ENCODE peak calls at places on chromosomes 5 and 9, in ten cellular contexts. D is hippocampal formation; K is omental fat pad; I is foreskin fibroblast; S is astrocyte of the spinal cord; U is fibroblast of lung; T is posterior cingulate gyrus; R is neural crest cell; J is NAMALWA; C is stimulated activated CD4-positive, alpha-beta T cell treated with anti-CD3 and anti-CD28 coated beads, Interleukin-12 subunit alpha, Interleukin-12 subunit beta, amount 100 ng/mL, for 4 hours. N is an unnamed sample.

GRCh38 chr5:57037355-57037754 is 85.4 kb upstream of the MIER3 start:
- DNase-seq in D (peak), K (no peak), I (no peak), S (no peak), U (no peak), T (no peak), R (no peak), J (peak), C (no peak), N (no peak)

GRCh38 chr5:169906745-169907649 is 73.3 kb downstream of the INSYN2B start:
- DNase-seq in D (no peak), K (no peak), I (peak), S (no peak), U (peak), T (no peak), R (no peak), J (no peak), C (no peak), N (no peak)

GRCh38 chr5:74212336-74212735 is 428.2 kb downstream of the ENC1 start:
- DNase-seq in D (no peak), K (no peak), I (peak), S (no peak), U (peak), T (no peak), R (no peak), J (peak), C (no peak), N (no peak)

GRCh38 chr5:55934117-55934613 is 60.6 kb downstream of the IL6ST start:
- DNase-seq in D (no peak), K (no peak), I (peak), S (no peak), U (peak), T (no peak), R (no peak), J (no peak), C (no peak), N (no peak)

GRCh38 chr5:122845253-122846050 is at the start of gene SNX24:
- DNase-seq in D (peak), K (peak), I (peak), S (peak), U (peak), T (peak), R (peak), J (peak), C (peak), N (peak)

GRCh38 chr5:83972236-83972635 is 251.6 kb upstream of the HAPLN1 start:
- DNase-seq in D (no peak), K (no peak), I (peak), S (peak), U (peak), T (no peak), R (no peak), J (no peak), C (no peak), N (no peak)

GRCh38 chr9:19649672-19650071 is 139.2 kb downstream of the SLC24A2 start:
- DNase-seq in D (no peak), K (no peak), I (no peak), S (no peak), U (no peak), T (no peak), R (no peak), J (no peak), C (no peak), N (no peak)

GRCh38 chr5:31381299-31381698 is 150.6 kb downstream of the DROSHA start:
- DNase-seq in D (no peak), K (no peak), I (no peak), S (no peak), U (no peak), T (no peak), R (no peak), J (no peak), C (no peak), N (no peak)

GRCh38 chr5:96093890-96094381 is 132.3 kb upstream of the ELL2 start:
- DNase-seq in D (no peak), K (no peak), I (peak), S (peak), U (no peak), T (no peak), R (no peak), J (no peak), C (no peak), N (no peak)

GRCh38 chr9:79026311-79026710 is 545.5 kb upstream of the TLE4 start:
- DNase-seq in D (no peak), K (no peak), I (peak), S (peak), U (no peak), T (no peak), R (no peak), J (no peak), C (no peak), N (no peak)

GRCh38 chr5:673837-674629 is 19.1 kb downstream of the TPPP start:
- DNase-seq in D (no peak), K (no peak), I (peak), S (no peak), U (no peak), T (no peak), R (no peak), J (no peak), C (no peak), N (peak)

GRCh38 chr5:54835642-54836041 is 149.8 kb downstream of the ESM1 start:
- DNase-seq in D (no peak), K (no peak), I (peak), S (peak), U (peak), T (no peak), R (no peak), J (no peak), C (no peak), N (no peak)

GRCh38 chr9:72577212-72577753 is 55.9 kb downstream of the TMC1 start:
- DNase-seq in D (no peak), K (no peak), I (peak), S (peak), U (peak), T (no peak), R (no peak), J (no peak), C (no peak), N (no peak)

GRCh38 chr5:73625314-73625904 is 587 bp upstream of the ARHGEF28 start:
- DNase-seq in D (no peak), K (no peak), I (no peak), S (peak), U (peak), T (no peak), R (no peak), J (no peak), C (no peak), N (no peak)

GRCh38 chr9:1100945-1101344 is 50.8 kb downstream of the DMRT2 start:
- DNase-seq in D (peak), K (no peak), I (peak), S (peak), U (peak), T (peak), R (peak), J (no peak), C (no peak), N (no peak)

GRCh38 chr5:52895572-52896296 is 93.4 kb upstream of the ITGA2 start:
- DNase-seq in D (no peak), K (no peak), I (no peak), S (no peak), U (no peak), T (no peak), R (no peak), J (no peak), C (no peak), N (no peak)

GRCh38 chr9:92482336-92482735 is at the start of gene ASPN:
- DNase-seq in D (no peak), K (no peak), I (peak), S (peak), U (peak), T (no peak), R (no peak), J (no peak), C (no peak), N (no peak)

GRCh38 chr9:130241198-130241535 is 24.4 kb upstream of the HMCN2 start:
- DNase-seq in D (no peak), K (no peak), I (no peak), S (no peak), U (no peak), T (no peak), R (no peak), J (no peak), C (no peak), N (no peak)

GRCh38 chr9:72674961-72675360 is 153.6 kb downstream of the TMC1 start:
- DNase-seq in D (no peak), K (no peak), I (no peak), S (no peak), U (no peak), T (no peak), R (no peak), J (no peak), C (no peak), N (no peak)

GRCh38 chr5:181265092-181265671 is 4.2 kb upstream of the TRIM52 start:
- DNase-seq in D (no peak), K (no peak), I (no peak), S (no peak), U (no peak), T (no peak), R (peak), J (no peak), C (no peak), N (no peak)

GRCh38 chr9:19119801-19120440 is 7.4 kb downstream of the PLIN2 start:
- DNase-seq in D (no peak), K (no peak), I (no peak), S (no peak), U (no peak), T (no peak), R (no peak), J (no peak), C (no peak), N (no peak)

GRCh38 chr5:67462150-67462549 is 265.6 kb upstream of the CD180 start:
- DNase-seq in D (no peak), K (no peak), I (peak), S (no peak), U (no peak), T (no peak), R (no peak), J (no peak), C (no peak), N (no peak)

GRCh38 chr5:68319316-68320093 is 103.9 kb downstream of the PIK3R1 start:
- DNase-seq in D (no peak), K (no peak), I (peak), S (peak), U (peak), T (no peak), R (no peak), J (no peak), C (no peak), N (no peak)

GRCh38 chr5:154356256-154356655 is 89.5 kb upstream of the SAP30L start:
- DNase-seq in D (no peak), K (no peak), I (peak), S (no peak), U (peak), T (no peak), R (no peak), J (no peak), C (no peak), N (no peak)

GRCh38 chr9:69186841-69187611 is 12.9 kb downstream of the TJP2 start:
- DNase-seq in D (peak), K (no peak), I (peak), S (no peak), U (peak), T (no peak), R (no peak), J (no peak), C (no peak), N (no peak)

GRCh38 chr5:137600721-137601360 is 101.7 kb upstream of the SPOCK1 start:
- DNase-seq in D (no peak), K (no peak), I (peak), S (no peak), U (no peak), T (no peak), R (no peak), J (no peak), C (no peak), N (no peak)

GRCh38 chr5:129460951-129461815 is 1.1 kb downstream of the ADAMTS19 start:
- DNase-seq in D (no peak), K (no peak), I (peak), S (peak), U (peak), T (peak), R (peak), J (no peak), C (no peak), N (no peak)

GRCh38 chr5:127757576-127757975 is 54.4 kb downstream of the CCDC192 start:
- DNase-seq in D (peak), K (no peak), I (peak), S (peak), U (peak), T (peak), R (no peak), J (peak), C (no peak), N (no peak)

GRCh38 chr5:146788918-146789317 is 89.6 kb downstream of the PPP2R2B start:
- DNase-seq in D (no peak), K (no peak), I (no peak), S (no peak), U (no peak), T (no peak), R (no peak), J (no peak), C (no peak), N (no peak)

GRCh38 chr9:72497476-72498065 is 23.8 kb upstream of the TMC1 start:
- DNase-seq in D (no peak), K (no peak), I (no peak), S (no peak), U (no peak), T (no peak), R (no peak), J (no peak), C (no peak), N (no peak)

GRCh38 chr5:118022062-118022461 is 966.3 kb downstream of the DTWD2 start:
- DNase-seq in D (no peak), K (no peak), I (no peak), S (no peak), U (no peak), T (no peak), R (no peak), J (no peak), C (no peak), N (no peak)

GRCh38 chr9:114968710-114969109 is 38.3 kb upstream of the TNFSF8 start:
- DNase-seq in D (no peak), K (no peak), I (peak), S (peak), U (peak), T (no peak), R (no peak), J (no peak), C (no peak), N (no peak)

GRCh38 chr5:8840237-8840636 is 705.6 kb downstream of the SEMA5A start:
- DNase-seq in D (no peak), K (no peak), I (no peak), S (no peak), U (no peak), T (no peak), R (no peak), J (no peak), C (no peak), N (no peak)

N was measured in activated naive CD4-positive, alpha-beta T cell treated with anti-CD3 and anti-CD28 coated beads, Interleukin-2, amount 50 U/mL, for 16 hours.